ENCODE peak calls at places on chromosomes 4 and X, in five cellular contexts. B is GM23338, U is H1, H is K562, I is HCT116. O is an unnamed sample.

GRCh38 chrX:43836435-43837184 is 45.6 kb downstream of the MAOB start:
- DNase-seq in B (peak), U (no peak), H (peak), I (peak), O (peak)

GRCh38 chr4:121217385-121217784 is 53.3 kb upstream of the TNIP3 start:
- DNase-seq in B (no peak), U (no peak), H (no peak), I (no peak), O (no peak)

GRCh38 chr4:163878336-163879121 is 384.0 kb downstream of the TMA16 start:
- DNase-seq in B (no peak), U (no peak), H (no peak), I (no peak), O (no peak)

GRCh38 chr4:152293527-152293926 is 242.4 kb downstream of the FBXW7 start:
- DNase-seq in B (no peak), U (no peak), H (no peak), I (no peak), O (no peak)

GRCh38 chr4:101597204-101597603 is 193.3 kb upstream of the BANK1 start:
- DNase-seq in B (peak), U (no peak), H (no peak), I (no peak), O (no peak)

GRCh38 chrX:54921427-54922021 is 900 bp downstream of the TRO start:
- DNase-seq in B (peak), U (peak), H (no peak), I (no peak), O (peak)

GRCh38 chrX:48468693-48469691 is 1.1 kb downstream of the SLC38A5 start:
- DNase-seq in B (peak), U (no peak), H (peak), I (no peak), O (no peak)

GRCh38 chr4:83115000-83115399 is 471 bp upstream of the PLAC8 start:
- DNase-seq in B (peak), U (no peak), H (no peak), I (no peak), O (no peak)

GRCh38 chr4:71607780-71608673 is 175.9 kb downstream of the GC start:
- DNase-seq in B (no peak), U (no peak), H (no peak), I (no peak), O (no peak)

GRCh38 chr4:44279469-44279868 is 169.1 kb downstream of the KCTD8 start:
- DNase-seq in B (no peak), U (no peak), H (no peak), I (no peak), O (no peak)

GRCh38 chr4:91092398-91092955 is 965.3 kb downstream of the CCSER1 start:
- DNase-seq in B (no peak), U (no peak), H (no peak), I (no peak), O (no peak)

GRCh38 chr4:2321279-2322196 is 59.6 kb upstream of the MXD4 start:
- DNase-seq in B (no peak), U (no peak), H (no peak), I (no peak), O (no peak)

GRCh38 chrX:148380107-148380506 is 120.3 kb upstream of the AFF2 start:
- DNase-seq in B (no peak), U (no peak), H (no peak), I (no peak), O (no peak)

GRCh38 chr4:33126002-33126401 is 2405.8 kb downstream of the PCDH7 start:
- DNase-seq in B (no peak), U (no peak), H (no peak), I (no peak), O (no peak)

GRCh38 chr4:158201310-158201709 is 9.0 kb upstream of the TMEM144 start:
- DNase-seq in B (no peak), U (no peak), H (no peak), I (no peak), O (no peak)

GRCh38 chr4:40992472-40993298 is 221.7 kb downstream of the APBB2 start:
- DNase-seq in B (no peak), U (no peak), H (no peak), I (no peak), O (no peak)

GRCh38 chrX:118973389-118974087 is 880 bp upstream of the LONRF3 start:
- DNase-seq in B (no peak), U (no peak), H (no peak), I (no peak), O (no peak)
- TF ChIP-seq EZH2 in B (peak), U (peak), H (no peak), I (no peak), O (no peak)

DNA sequence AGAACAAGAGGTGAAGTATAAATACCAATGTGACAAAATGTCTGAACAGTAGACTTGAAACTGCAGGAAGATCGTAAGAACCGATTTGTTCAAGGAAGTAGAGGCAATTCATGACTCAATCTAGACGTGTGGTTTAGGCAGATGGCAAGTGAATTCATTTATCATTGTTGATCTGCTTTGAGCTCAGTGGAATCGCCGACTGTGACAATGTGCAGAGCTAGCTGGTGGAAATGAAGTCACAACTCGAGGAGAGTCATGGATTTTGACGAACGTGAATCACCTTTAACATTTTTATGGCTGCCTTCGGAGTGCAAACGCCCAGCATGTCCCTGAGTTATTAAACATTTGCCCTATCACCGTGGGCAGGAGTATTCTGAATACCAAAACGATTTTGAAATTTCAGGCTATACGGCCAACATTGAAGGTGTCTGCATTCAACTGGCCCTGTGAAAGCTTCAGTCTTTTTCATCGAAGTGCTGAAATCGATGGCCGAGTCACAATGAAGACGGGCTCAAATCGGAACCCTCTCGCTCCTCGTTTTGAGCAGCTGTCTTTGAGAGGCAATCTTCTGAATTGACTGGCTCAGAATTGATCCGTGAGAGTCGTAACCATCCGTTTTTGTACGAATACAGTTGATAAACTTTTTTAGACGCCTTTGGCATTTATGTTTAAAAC is 689 bp upstream of the OGT start:
- DNase-seq in B (no peak), U (no peak), H (no peak), I (no peak), O (no peak)
- TF ChIP-seq POLR2AphosphoS5 in B (no peak), U (no peak), H (no peak), I (no peak), O (no peak)

DNA sequence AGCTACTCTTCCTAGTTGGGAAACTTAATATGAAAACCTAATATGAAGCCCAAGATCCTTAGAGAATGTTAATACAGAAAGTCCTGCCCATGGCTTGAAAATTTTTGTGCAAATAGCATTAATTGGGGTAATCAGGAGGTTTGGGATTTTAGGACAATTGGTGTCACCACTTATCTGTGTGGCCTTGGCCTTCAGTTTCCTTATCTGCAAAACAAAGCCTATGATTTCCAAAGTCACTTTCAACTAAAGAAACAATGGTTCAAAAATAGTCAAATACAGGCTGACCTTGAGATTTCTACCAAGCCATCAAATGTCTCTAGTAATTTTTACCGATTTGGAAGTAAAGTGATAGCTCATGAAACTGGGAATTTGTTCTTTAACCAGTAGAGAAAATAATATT is 40.2 kb upstream of the FAM9C start:
- DNase-seq in B (no peak), U (no peak), H (no peak), I (no peak), O (no peak)
- H3K27ac ChIP-seq in B (no peak), U (no peak), H (no peak), I (no peak), O (no peak)

GRCh38 chr4:54093609-54094240 is 6.2 kb upstream of the GSX2 start:
- DNase-seq in B (peak), U (no peak), H (no peak), I (no peak), O (no peak)
- TF ChIP-seq EZH2 in B (peak), U (no peak), H (no peak), I (no peak), O (no peak)

DNA sequence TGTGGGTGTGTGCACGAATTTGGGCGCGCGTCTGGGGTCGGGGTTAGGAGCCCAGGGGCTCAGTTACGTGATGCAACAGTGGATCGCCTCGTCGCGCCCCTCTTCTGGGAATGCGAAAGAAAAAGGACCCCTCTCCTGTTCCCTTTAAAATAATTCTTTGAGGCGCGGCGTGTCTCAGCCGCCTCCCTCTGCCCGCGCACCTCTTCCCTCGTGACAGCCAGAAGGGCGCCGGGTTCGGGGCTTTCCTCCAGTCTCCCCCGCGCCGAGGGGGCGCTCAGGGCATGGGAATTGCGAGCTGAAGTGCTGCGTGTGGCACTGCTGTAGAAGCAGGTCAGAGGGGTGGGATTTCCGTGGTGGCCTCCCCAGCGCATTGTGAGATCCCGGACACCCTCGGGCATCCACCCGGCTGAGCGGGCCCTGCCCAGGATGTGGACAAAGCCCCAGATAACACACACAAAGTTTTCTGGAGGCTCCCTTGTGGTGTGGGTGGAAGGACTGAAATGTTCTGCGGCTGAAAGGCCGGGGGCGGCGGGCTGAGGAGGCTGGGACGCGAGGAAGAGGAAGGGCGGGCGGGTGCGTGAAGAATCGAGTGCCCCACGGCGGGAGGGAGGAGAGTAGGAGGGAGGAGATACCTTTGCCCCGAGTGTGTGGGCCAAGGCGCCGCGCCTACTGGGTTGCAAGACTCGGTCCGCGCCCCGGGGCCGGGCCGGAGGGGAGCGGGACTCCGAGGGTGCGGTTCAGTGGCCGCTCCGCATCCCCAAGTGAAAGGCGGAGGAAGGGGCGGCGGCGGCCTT is 697 bp downstream of the SEPTIN11 start:
- DNase-seq in B (peak), U (no peak), H (peak), I (no peak), O (no peak)
- TF ChIP-seq POLR2AphosphoS5 in B (no peak), U (no peak), H (no peak), I (no peak), O (no peak)

DNA sequence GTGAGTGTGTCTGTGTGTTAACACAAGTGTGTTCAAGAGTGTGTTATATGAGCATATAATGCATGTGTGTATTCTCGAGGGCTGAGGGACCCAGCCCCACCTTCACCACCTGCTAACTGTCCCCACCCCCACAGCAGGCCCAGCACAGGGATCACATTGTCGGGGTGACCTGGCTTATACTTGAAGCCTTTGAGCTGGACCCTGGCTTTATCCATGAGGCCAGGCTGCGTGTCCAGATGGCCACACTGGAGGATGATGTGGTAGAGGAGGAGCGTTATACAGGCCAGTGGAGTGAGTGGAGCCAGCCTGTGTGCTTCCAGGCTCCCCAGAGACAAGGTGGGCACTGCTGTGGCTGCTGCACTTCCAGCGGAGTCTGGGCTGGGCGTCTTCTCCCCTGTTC is 7.6 kb downstream of the IL9R start:
- DNase-seq in B (no peak), U (no peak), H (no peak), I (no peak), O (no peak)
- H3K27ac ChIP-seq in B (no peak), U (no peak), H (no peak), I (no peak), O (no peak)

GRCh38 chr4:84498203-84499026 is 677 bp downstream of the NKX6-1 start:
- DNase-seq in B (peak), U (no peak), H (no peak), I (peak), O (no peak)

GRCh38 chr4:84497835-84498202 is 1.3 kb downstream of the NKX6-1 start:
- DNase-seq in B (no peak), U (no peak), H (no peak), I (no peak), O (no peak)

GRCh38 chr4:84496356-84497219 is 2.5 kb downstream of the NKX6-1 start:
- DNase-seq in B (peak), U (no peak), H (no peak), I (no peak), O (no peak)

GRCh38 chr4:84495448-84496221 is 3.5 kb downstream of the NKX6-1 start:
- DNase-seq in B (peak), U (no peak), H (no peak), I (no peak), O (no peak)

DNA sequence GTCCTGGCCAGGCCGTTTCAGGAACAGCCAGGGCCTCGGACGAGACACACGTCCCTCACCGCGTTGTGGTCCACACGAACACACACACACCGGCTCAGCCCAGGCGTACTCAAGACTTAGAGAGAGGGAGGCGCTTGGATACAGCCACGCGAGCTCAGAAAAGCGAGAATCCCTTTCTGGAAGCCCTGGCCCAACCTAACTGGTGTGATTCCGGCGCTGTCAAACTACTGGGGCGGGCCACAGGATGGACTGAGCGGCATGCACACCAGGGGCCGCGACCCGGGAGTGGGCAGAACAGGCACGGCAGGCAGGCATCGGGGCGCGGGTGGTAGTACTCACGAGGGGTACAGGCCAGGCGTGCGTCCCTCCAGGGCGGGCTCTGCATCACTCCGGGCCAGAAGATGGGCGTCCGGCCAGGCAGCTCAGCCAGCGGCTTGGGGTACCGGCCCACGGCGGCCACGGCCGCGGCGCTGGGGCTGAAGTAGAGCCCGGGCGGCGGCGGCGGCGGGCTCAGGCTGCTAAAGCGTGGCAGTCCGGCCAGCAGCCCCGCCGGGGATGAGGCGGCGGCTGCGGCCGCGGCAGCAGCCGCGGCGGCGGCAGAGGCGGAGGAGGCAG is 1.8 kb downstream of the NKX6-1 start:
- DNase-seq in B (peak), U (no peak), H (no peak), I (no peak), O (no peak)
- TF ChIP-seq EZH2 in B (peak), U (peak), H (no peak), I (no peak), O (no peak)

GRCh38 chrX:319579-320125 is 1.1 kb upstream of the GTPBP6 start:
- DNase-seq in B (no peak), U (no peak), H (no peak), I (no peak), O (no peak)

GRCh38 chrX:316351-317325 is 2.0 kb downstream of the GTPBP6 start:
- DNase-seq in B (no peak), U (no peak), H (no peak), I (no peak), O (no peak)

GRCh38 chrX:317424-318067 is 1.1 kb downstream of the GTPBP6 start:
- DNase-seq in B (no peak), U (no peak), H (peak), I (no peak), O (no peak)

GRCh38 chrX:318739-319578 is at the start of gene GTPBP6:
- DNase-seq in B (peak), U (peak), H (peak), I (peak), O (peak)

DNA sequence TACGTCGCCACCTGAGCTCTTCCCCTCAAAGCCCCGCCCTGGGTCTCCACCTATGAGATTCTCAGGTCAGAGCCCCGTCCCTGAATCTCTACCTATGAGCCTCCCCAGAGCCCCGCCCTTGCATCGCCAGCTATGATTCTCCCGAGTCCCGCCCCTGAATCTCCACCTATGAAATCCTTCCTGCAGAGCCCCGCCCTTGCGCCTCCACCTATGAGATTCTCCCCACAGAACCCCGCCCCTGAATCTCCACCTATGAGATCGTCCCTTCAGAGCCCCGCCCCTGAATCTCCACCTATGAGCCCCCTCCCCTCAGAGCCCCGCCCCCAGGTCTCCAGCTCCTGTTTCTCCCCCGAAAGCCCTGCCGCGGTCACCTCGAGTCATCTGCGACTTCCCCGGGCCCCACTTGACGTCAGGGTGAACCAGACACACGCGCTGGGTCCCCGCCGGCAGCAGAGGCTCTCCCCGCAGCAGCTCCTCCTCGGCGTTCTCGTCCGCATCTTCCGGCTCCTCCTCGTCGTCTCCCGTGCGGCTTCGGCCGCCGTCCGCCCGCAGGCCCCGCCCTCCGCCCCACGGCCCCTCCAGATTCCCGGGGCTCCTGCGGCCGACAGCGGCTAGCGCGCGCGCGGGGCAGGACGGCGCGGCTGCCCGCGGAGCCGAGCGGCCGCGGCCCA is 393 bp downstream of the GTPBP6 start:
- DNase-seq in B (peak), U (peak), H (peak), I (peak), O (peak)
- TF ChIP-seq POLR2AphosphoS5 in B (peak), U (peak), H (peak), I (peak), O (peak)

O was measured in SK-N-MC.